ENCODE peak calls at places on chromosomes 1 and 21, in six cellular contexts. A, C, H, R, T and M are unnamed samples. For H3K4me1, the result is how much of the 10 kb centered on the place peaks cover.

GRCh38 chr1:197725044-197725443 is 50.2 kb downstream of the DENND1B start:
- DNase-seq in A (peak), C (no peak), R (peak), T (no peak), H (no peak), M (no peak)

GRCh38 chr1:97170296-97170695 is 448.7 kb downstream of the PTBP2 start:
- DNase-seq in H (no peak), R (peak), A (no peak), C (no peak), T (no peak), M (no peak)

GRCh38 chr1:23528245-23528978 is 2.6 kb downstream of the E2F2 start:
- DNase-seq in T (peak), A (no peak), R (peak), C (peak), H (no peak), M (peak)

GRCh38 chr1:165144757-165145397 is 211.6 kb downstream of the LMX1A start:
- DNase-seq in A (peak), H (peak), C (peak), T (no peak), R (peak), M (no peak)

GRCh38 chr1:147545133-147545532 is 3.8 kb downstream of the BCL9 start:
- DNase-seq in R (peak), H (peak), C (peak), A (peak), T (peak), M (peak)

GRCh38 chr1:108194051-108194450 is 6.1 kb downstream of the SLC25A24 start:
- DNase-seq in H (no peak), A (no peak), C (no peak), T (no peak), R (no peak), M (no peak)

GRCh38 chr1:76254165-76255043 is 179.9 kb downstream of the ST6GALNAC3 start:
- DNase-seq in A (no peak), R (no peak), T (no peak), H (no peak), C (no peak), M (no peak)

GRCh38 chr1:228364068-228364705 is 42.4 kb downstream of the TRIM11 start:
- DNase-seq in T (no peak), R (no peak), A (no peak), H (no peak), C (no peak), M (peak)

GRCh38 chr1:59354754-59355337 is 58.0 kb downstream of the FGGY start:
- DNase-seq in A (no peak), T (no peak), R (no peak), C (peak), H (no peak), M (no peak)

GRCh38 chr1:53344921-53345838 is 17.3 kb upstream of the LRP8 start:
- DNase-seq in H (peak), A (no peak), T (no peak), R (no peak), C (peak), M (peak)

GRCh38 chr1:206725053-206725963 is 40.6 kb downstream of the MAPKAPK2 start:
- DNase-seq in C (no peak), R (peak), A (peak), T (peak), H (peak), M (no peak)

GRCh38 chr1:218456449-218456848 is 111.3 kb downstream of the TGFB2 start:
- DNase-seq in C (no peak), H (no peak), R (no peak), T (no peak), A (no peak), M (no peak)

GRCh38 chr1:151828931-151829330 is 2.7 kb downstream of the RORC start:
- DNase-seq in H (no peak), R (peak), C (peak), T (no peak), A (peak), M (no peak)

GRCh38 chr1:29497395-29498125 is 261.2 kb downstream of the PTPRU start:
- DNase-seq in C (no peak), H (no peak), T (no peak), R (no peak), A (no peak), M (peak)

GRCh38 chr1:44318097-44319088 is 36.7 kb downstream of the ERI3 start:
- DNase-seq in A (peak), R (peak), T (peak), H (peak), C (peak), M (no peak)

GRCh38 chr1:176567190-176567794 is 104.3 kb downstream of the PAPPA2 start:
- DNase-seq in A (no peak), C (no peak), H (no peak), R (peak), T (no peak), M (no peak)

GRCh38 chr1:151720974-151721787 is at the start of gene RIIAD1:
- DNase-seq in C (peak), H (no peak), A (peak), R (no peak), T (peak), M (peak)

GRCh38 chr1:204263240-204263848 is 49.6 kb upstream of the GOLT1A start:
- DNase-seq in T (no peak), A (no peak), C (no peak), R (peak), H (no peak), M (no peak)

GRCh38 chr1:232764458-232765231 is 40.6 kb upstream of the MAP10 start:
- DNase-seq in R (no peak), T (no peak), C (no peak), A (no peak), H (no peak), M (no peak)

GRCh38 chr1:60911980-60912692 is 170.2 kb upstream of the NFIA start:
- DNase-seq in C (peak), T (no peak), H (peak), R (no peak), A (peak), M (no peak)

GRCh38 chr1:228174482-228175315 is 9.1 kb downstream of the IBA57 start:
- DNase-seq in R (no peak), T (peak), A (peak), H (peak), C (no peak), M (peak)

GRCh38 chr1:2252423-2252822 is 24.3 kb downstream of the SKI start:
- DNase-seq in A (no peak), H (no peak), R (no peak), T (no peak), C (no peak), M (peak)

GRCh38 chr1:198047913-198048312 is 108.9 kb upstream of the NEK7 start:
- DNase-seq in T (peak), C (no peak), H (no peak), A (no peak), R (no peak), M (no peak)

GRCh38 chr1:151356668-151357067 is 9.6 kb upstream of the RFX5 start:
- DNase-seq in R (no peak), T (no peak), H (no peak), C (no peak), A (no peak), M (no peak)

GRCh38 chr1:190129367-190129766 is 348.3 kb downstream of the BRINP3 start:
- DNase-seq in T (no peak), R (no peak), H (no peak), A (no peak), C (no peak), M (no peak)

GRCh38 chr21:46005481-46005881 is 23.9 kb downstream of the COL6A1 start:
- DNase-seq in C (peak), H (peak), T (no peak), R (no peak), A (no peak), M (peak)

GRCh38 chr1:193676996-193677569 is 490.7 kb upstream of the B3GALT2 start:
- DNase-seq in T (no peak), R (peak), H (no peak), C (no peak), A (no peak), M (no peak)

GRCh38 chr1:193402032-193402431 is 215.6 kb upstream of the B3GALT2 start:
- DNase-seq in T (no peak), R (no peak), C (no peak), H (no peak), A (no peak), M (no peak)

GRCh38 chr1:179883739-179884138 is 1.7 kb downstream of the TOR1AIP1 start:
- DNase-seq in T (peak), H (no peak), C (no peak), R (peak), A (peak), M (no peak)

GRCh38 chr1:12472798-12473551 is 145.0 kb downstream of the DHRS3 start:
- DNase-seq in A (no peak), C (no peak), R (no peak), T (peak), H (no peak), M (peak)

GRCh38 chr1:10415211-10415930 is 14.9 kb upstream of the CENPS start:
- DNase-seq in H (no peak), T (no peak), R (peak), C (peak), A (no peak), M (peak)

GRCh38 chr1:150513275-150513885 is 2.2 kb upstream of the FALEC start:
- DNase-seq in R (no peak), H (no peak), C (no peak), A (no peak), T (no peak), M (peak)

GRCh38 chr1:181141431-181141910 is 53.0 kb downstream of the IER5 start:
- DNase-seq in A (no peak), R (peak), H (no peak), T (no peak), C (no peak), M (peak)

GRCh38 chr1:14968251-14968812 is 185.2 kb upstream of the TMEM51 start:
- DNase-seq in H (no peak), T (no peak), C (no peak), A (peak), R (peak), M (no peak)

GRCh38 chr21:45366476-45366875 is 38.5 kb upstream of the COL18A1 start:
- DNase-seq in T (no peak), H (no peak), A (no peak), R (no peak), C (no peak), M (no peak)

GRCh38 chr1:230262867-230263572 is 163.1 kb downstream of the PGBD5 start:
- DNase-seq in T (no peak), A (no peak), R (no peak), H (no peak), C (no peak), M (peak)

GRCh38 chr1:77281491-77282186 is at the start of gene AK5:
- DNase-seq in A (peak), R (peak), C (peak), H (peak), T (peak), M (peak)

GRCh38 chr1:26349196-26349885 is 4.6 kb downstream of the CRYBG2 start:
- DNase-seq in T (no peak), H (no peak), C (no peak), R (peak), A (no peak), M (no peak)

DNA sequence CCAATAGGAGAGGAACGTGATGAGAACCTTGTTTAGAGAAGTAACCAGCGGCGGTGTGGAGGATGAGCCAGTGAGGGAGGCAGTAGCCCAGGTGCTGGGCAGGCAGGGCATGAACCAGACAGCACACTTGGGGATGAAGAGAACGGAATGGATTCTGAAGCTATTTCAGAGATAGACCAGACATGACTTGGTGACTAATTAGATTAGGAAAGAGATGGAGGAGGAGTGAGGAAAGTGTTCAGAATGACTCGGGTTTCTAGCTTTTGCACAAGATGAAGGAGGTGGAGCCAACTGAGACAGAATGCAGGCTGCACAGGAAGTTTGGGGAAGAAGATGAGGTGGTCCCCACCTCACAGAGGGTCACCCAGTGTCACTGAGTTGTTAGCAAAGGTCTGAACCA is 5.1 kb downstream of the PEF1 start:
- DNase-seq in T (no peak), H (no peak), C (no peak), A (no peak), R (peak), M (no peak)
- H3K27ac ChIP-seq in T (no peak), H (no peak), C (no peak), A (no peak), R (peak), M (peak)

GRCh38 chr1:154442006-154442740 is 37.0 kb downstream of the IL6R start:
- DNase-seq in T (no peak), A (peak), C (no peak), H (peak), R (peak), M (no peak)
- H3K4me1 ChIP-seq in T (under half), A (under half), C (under half), H (under half), R (under half), M (half or more)

GRCh38 chr1:40042337-40042736 is 1.8 kb downstream of the CAP1 start:
- DNase-seq in A (no peak), R (peak), T (no peak), C (no peak), H (no peak), M (no peak)
- H3K4me3 ChIP-seq in A (no peak), R (no peak), T (peak), C (peak), H (peak), M (peak)

GRCh38 chr1:31846484-31846883 is 30.7 kb upstream of the SPOCD1 start:
- DNase-seq in R (no peak), A (no peak), H (no peak), C (no peak), T (no peak), M (no peak)

GRCh38 chr1:31837441-31838158 is 21.8 kb upstream of the SPOCD1 start:
- DNase-seq in C (no peak), H (no peak), R (no peak), A (no peak), T (no peak), M (no peak)

GRCh38 chr1:31839662-31840343 is 24.0 kb upstream of the SPOCD1 start:
- DNase-seq in H (no peak), C (no peak), R (peak), A (no peak), T (no peak), M (no peak)

GRCh38 chr1:31848381-31848897 is 32.6 kb upstream of the SPOCD1 start:
- DNase-seq in C (no peak), R (no peak), T (peak), H (no peak), A (no peak), M (peak)

GRCh38 chr1:31843506-31843905 is 27.7 kb upstream of the SPOCD1 start:
- DNase-seq in A (no peak), C (no peak), H (no peak), R (peak), T (no peak), M (no peak)
- H3K27ac ChIP-seq in A (no peak), C (no peak), H (no peak), R (no peak), T (no peak), M (no peak)

DNA sequence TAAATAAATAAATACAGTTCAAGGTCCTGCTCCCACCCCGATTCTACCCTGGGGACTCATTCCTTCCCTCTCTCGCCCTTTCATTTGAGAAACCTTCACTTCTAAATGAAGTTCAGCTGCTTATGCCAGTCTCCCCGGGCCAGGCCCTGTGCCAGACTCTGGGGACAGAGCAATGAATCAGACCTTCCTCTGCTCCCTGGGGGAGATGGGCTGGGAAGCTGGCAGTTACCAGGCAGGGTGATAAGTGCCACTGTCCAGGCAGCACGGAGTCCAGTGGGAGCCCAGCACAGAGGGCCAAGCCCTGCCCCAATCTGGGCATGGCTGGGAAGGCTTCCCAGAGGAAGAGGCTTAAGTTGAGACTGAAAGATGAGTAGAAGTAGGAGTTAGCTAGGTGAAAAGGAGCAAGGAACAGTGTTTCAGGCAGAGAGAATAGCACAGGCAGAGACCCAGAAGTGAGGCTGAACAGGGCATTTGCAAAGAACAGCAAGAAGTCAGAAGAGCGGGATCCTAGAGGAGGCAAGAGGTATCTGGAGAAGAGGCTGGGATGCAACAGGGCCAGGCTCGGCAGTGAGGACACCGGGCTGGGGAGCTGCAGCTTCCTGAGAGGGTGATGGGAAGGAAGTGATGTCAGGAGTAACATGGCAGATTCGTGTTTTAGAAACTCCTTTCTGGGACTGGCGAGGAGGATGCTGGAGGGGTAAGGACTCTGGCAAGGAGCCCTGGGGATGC is 13.5 kb downstream of the KCNQ4 start:
- DNase-seq in T (no peak), A (no peak), H (no peak), C (no peak), R (no peak), M (no peak)
- H3K4me1 ChIP-seq in T (under half), A (under half), H (under half), C (under half), R (under half), M (under half)

DNA sequence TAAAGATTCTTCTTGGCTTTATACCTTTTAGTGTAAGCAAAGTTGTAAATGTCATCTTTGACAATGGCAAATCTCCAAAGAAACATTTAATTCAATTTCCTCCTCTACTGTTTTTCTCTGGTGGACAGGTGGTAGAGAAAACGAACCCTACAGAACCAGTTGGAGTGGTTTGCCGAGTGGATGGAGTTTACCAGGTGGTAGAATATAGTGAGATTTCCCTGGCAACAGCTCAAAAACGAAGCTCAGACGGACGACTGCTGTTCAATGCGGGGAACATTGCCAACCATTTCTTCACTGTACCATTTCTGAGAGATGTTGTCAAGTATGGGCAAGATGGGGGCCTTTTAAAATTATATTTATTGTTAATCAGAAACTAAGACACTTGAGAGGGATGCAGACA is 25.8 kb downstream of the UAP1 start:
- DNase-seq in C (no peak), A (no peak), T (no peak), R (no peak), H (no peak), M (no peak)
- H3K4me3 ChIP-seq in C (no peak), A (no peak), T (no peak), R (no peak), H (no peak), M (no peak)

DNA sequence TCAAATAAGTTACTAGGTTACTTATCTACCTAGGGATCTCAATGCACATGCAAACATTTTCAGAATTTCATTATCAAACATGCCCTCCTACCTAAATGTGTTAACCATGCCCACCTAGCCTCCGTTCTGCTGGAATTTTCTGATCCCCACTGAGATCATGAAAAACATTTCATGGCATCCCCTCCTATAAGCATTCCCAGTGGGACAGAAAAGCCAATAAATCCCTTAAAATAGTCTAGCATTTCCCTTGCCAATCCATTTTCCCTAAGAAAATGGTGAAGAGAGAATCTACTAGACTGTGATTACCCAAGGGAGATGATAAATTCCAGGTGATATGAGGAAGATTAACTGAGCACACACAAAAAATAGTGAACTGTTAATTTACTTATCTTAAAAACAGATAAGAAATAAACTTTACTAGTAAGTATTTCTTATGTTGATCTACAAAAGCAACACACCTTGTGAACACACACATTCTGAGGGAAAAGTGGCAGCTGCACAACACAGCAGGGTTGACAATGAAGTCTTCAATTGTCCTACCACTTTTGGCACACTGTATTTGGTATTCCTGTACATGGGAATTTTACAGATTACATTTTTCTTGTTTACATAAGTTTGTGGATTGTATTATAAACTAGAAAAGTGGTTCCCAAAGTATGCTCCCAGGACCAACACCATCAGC is 49.6 kb downstream of the ARID4B start:
- DNase-seq in A (no peak), T (no peak), H (no peak), R (no peak), C (no peak), M (no peak)
- H3K27ac ChIP-seq in A (no peak), T (no peak), H (no peak), R (no peak), C (no peak), M (no peak)

GRCh38 chr21:14880922-14881321 is 183.9 kb downstream of the NRIP1 start:
- DNase-seq in A (no peak), T (no peak), H (no peak), R (peak), C (no peak), M (no peak)
- H3K4me1 ChIP-seq in A (under half), T (under half), H (under half), R (under half), C (under half), M (under half)